ENCODE peak calls at places on chromosomes 5 and 9, in five cellular contexts. K is PC-3, V is fibroblast of villous mesenchyme, P is sigmoid colon, H is ovary. G is an unnamed sample.

GRCh38 chr5:143337946-143338345 is 65.5 kb downstream of the NR3C1 start:
- DNase-seq in K (no peak), V (peak), P (no peak), H (no peak), G (no peak)

GRCh38 chr9:107637421-107638420 is 148.2 kb upstream of the KLF4 start:
- DNase-seq in K (peak), V (peak), P (peak), H (peak), G (no peak)

GRCh38 chr5:36202521-36202961 is 39.2 kb downstream of the NADK2 start:
- DNase-seq in K (peak), V (peak), P (no peak), H (no peak), G (no peak)

GRCh38 chr5:169696621-169697517 is 59.8 kb downstream of the DOCK2 start:
- DNase-seq in K (peak), V (no peak), P (no peak), H (no peak), G (no peak)

GRCh38 chr9:107283621-107284616 is 840 bp downstream of the RAD23B start:
- DNase-seq in K (peak), V (peak), P (peak), H (peak), G (peak)

GRCh38 chr9:21605489-21605931 is 123.4 kb upstream of the IFNE start:
- DNase-seq in K (peak), V (peak), P (no peak), H (no peak), G (no peak)

GRCh38 chr5:74434124-74434899 is 206.2 kb downstream of the ENC1 start:
- DNase-seq in K (no peak), V (no peak), P (no peak), H (no peak), G (no peak)

GRCh38 chr9:129131300-129132145 is 20.3 kb downstream of the PTPA start:
- DNase-seq in K (peak), V (peak), P (peak), H (peak), G (peak)

GRCh38 chr5:80408475-80408875 is 611 bp downstream of the ZFYVE16 start:
- DNase-seq in K (peak), V (peak), P (peak), H (no peak), G (peak)

GRCh38 chr9:102124465-102124864 is 386.0 kb upstream of the GRIN3A start:
- DNase-seq in K (no peak), V (no peak), P (no peak), H (no peak), G (no peak)

GRCh38 chr5:147073098-147073497 is 161.7 kb upstream of the STK32A start:
- DNase-seq in K (no peak), V (no peak), P (no peak), H (no peak), G (no peak)

GRCh38 chr9:108889649-108890067 is 27.6 kb downstream of the ACTL7A start:
- DNase-seq in K (no peak), V (peak), P (no peak), H (no peak), G (no peak)

GRCh38 chr5:172453986-172454354 is 355 bp downstream of the SH3PXD2B start:
- DNase-seq in K (no peak), V (no peak), P (peak), H (peak), G (no peak)

DNA sequence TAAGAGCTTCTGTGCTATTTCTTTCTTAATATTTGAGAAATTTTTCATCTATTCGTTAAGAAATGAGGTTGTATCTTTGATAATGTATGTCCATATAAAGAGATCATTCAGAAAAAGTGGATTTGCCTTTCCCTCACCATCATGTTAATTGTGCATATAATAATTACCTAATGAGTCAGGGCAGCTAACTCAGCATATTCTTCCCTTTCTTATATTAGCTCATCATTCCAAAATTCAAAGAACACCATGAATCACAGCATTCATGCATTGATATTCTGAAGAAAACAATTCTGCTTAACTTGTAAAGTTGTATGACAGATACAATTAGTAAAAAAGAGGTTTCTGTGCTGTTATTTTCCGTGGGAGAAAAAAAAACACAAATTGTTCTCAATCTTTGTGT is 630.6 kb downstream of the TLE1 start:
- DNase-seq in K (no peak), V (no peak), P (no peak), H (no peak), G (no peak)
- H3K4me3 ChIP-seq in K (no peak), V (no peak), P (no peak), H (no peak), G (no peak)

DNA sequence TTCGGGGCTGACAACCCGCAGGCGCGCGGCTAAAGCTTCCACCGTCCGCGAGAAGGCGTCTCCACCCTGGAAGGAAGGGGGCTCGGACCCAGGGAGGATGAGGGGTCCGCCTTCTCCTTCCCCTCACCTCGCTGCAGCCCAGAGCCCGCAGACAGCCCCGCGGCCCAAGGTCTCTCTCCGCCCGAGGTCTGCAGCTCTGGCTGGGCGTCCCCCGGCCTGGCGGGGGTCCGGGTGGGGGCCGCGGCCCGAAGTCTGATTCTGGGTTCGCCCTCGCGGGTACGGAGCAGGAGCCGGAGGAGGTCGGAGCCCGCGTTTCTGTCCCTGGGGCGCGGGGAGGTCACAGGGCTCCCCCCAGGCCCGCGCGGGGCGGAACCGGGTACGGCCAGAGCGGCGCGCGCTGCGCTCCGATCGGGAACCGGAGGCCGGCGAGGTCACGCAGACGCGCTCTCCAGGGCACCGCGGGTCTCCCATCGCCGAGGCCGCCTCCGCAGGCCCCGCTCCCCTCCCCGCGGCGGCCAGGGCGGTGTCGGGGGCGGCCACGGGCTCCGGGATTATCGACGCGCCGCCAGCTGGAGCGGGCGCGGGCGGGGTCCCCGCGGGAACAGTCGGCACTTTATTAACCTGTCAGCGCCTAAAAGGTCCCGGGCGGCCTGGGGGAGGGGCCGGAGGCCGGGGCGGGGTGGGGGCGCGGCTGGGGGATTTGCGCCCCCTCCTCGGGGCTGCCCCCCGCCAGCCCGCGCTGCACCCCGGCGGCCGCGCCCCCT is 11.6 kb downstream of the LHX3 start:
- DNase-seq in K (no peak), V (no peak), P (no peak), H (no peak), G (no peak)
- H3K4me3 ChIP-seq in K (no peak), V (no peak), P (no peak), H (no peak), G (no peak)

DNA sequence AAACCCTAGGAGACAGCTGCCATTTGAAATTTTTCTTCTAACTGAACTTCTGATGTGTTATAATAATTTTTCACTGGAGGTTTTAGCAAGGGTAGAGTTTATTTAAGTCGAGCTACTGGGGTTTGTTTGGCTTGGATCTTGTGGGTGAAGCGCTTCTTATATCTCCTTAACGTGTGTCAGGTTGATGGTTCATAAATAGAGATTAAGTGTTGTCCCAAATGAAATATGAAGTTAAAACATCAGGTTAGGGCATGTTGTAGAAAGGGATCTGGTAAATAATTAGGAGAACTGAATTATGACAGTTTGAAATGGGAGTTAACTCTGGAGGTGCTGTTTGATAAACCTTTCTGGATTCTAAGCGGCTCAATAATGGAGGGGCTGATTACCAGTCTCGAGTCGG is 717.1 kb upstream of the WWC1 start:
- DNase-seq in K (no peak), V (no peak), P (no peak), H (no peak), G (no peak)
- H3K4me3 ChIP-seq in K (no peak), V (no peak), P (no peak), H (no peak), G (no peak)

GRCh38 chr9:111691686-111692329 is 30.4 kb downstream of the GNG10 start:
- DNase-seq in K (peak), V (peak), P (no peak), H (no peak), G (no peak)
- H3K4me3 ChIP-seq in K (no peak), V (no peak), P (no peak), H (no peak), G (no peak)

DNA sequence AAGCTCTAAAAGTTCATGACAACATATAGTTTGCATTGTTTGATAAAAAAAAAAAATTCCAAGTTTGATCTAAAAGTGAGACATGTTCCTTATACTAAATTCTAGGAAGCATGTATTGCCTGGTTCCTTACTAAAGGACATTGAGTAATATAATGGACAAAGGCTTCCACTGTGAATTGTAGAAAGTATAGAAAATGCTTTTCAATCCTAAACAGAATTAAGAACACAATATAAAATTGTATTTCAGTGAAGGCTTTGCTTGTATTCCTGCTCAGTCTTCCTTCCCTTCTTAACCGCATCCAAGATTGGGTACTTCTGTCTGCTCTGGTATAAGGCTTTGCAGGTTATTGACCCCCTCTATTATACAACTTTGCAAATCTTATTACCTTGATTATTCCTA is 2.4 kb downstream of the RECK start:
- DNase-seq in K (no peak), V (no peak), P (no peak), H (no peak), G (no peak)
- H3K4me3 ChIP-seq in K (no peak), V (peak), P (no peak), H (no peak), G (no peak)

G was measured in CD8-positive, alpha-beta memory T cell.